ENCODE peak calls at places on chromosome 4, in six cellular contexts. One of them, this sample, is unnamed. For H3K4me1, the result is how much of the 10 kb centered on the place peaks cover.

GRCh38 chr4:21948347-21949072 is at the start of gene KCNIP4:
- DNase-seq in naive thymus-derived CD4-positive, alpha-beta T cell: no peak
- DNase-seq in effector memory CD4-positive, alpha-beta T cell: no peak
- DNase-seq in spleen: peak
- DNase-seq in CD8-positive, alpha-beta T cell: no peak
- DNase-seq in endothelial cell of umbilical vein: no peak
- DNase-seq in this sample: no peak

GRCh38 chr4:57435300-57435699 is 325.1 kb upstream of the IGFBP7 start:
- DNase-seq in endothelial cell of umbilical vein: no peak
- DNase-seq in spleen: no peak
- DNase-seq in naive thymus-derived CD4-positive, alpha-beta T cell: no peak
- DNase-seq in effector memory CD4-positive, alpha-beta T cell: no peak
- DNase-seq in CD8-positive, alpha-beta T cell: no peak
- DNase-seq in this sample: no peak

GRCh38 chr4:108030332-108030731 is 40.6 kb downstream of the HADH start:
- DNase-seq in naive thymus-derived CD4-positive, alpha-beta T cell: peak
- DNase-seq in endothelial cell of umbilical vein: peak
- DNase-seq in spleen: no peak
- DNase-seq in CD8-positive, alpha-beta T cell: peak
- DNase-seq in effector memory CD4-positive, alpha-beta T cell: peak
- DNase-seq in this sample: no peak

GRCh38 chr4:132982151-132982550 is 166.9 kb upstream of the PCDH10 start:
- DNase-seq in spleen: no peak
- DNase-seq in naive thymus-derived CD4-positive, alpha-beta T cell: no peak
- DNase-seq in endothelial cell of umbilical vein: peak
- DNase-seq in effector memory CD4-positive, alpha-beta T cell: no peak
- DNase-seq in CD8-positive, alpha-beta T cell: no peak
- DNase-seq in this sample: no peak

GRCh38 chr4:11843927-11844326 is 415.2 kb upstream of the HS3ST1 start:
- DNase-seq in effector memory CD4-positive, alpha-beta T cell: no peak
- DNase-seq in CD8-positive, alpha-beta T cell: no peak
- DNase-seq in naive thymus-derived CD4-positive, alpha-beta T cell: no peak
- DNase-seq in spleen: no peak
- DNase-seq in endothelial cell of umbilical vein: no peak
- DNase-seq in this sample: no peak

GRCh38 chr4:56261027-56261426 is 126.3 kb downstream of the AASDH start:
- DNase-seq in spleen: no peak
- DNase-seq in CD8-positive, alpha-beta T cell: no peak
- DNase-seq in endothelial cell of umbilical vein: no peak
- DNase-seq in naive thymus-derived CD4-positive, alpha-beta T cell: no peak
- DNase-seq in effector memory CD4-positive, alpha-beta T cell: no peak
- DNase-seq in this sample: no peak

GRCh38 chr4:154611833-154612232 is 623 bp downstream of the FGG start:
- DNase-seq in spleen: no peak
- DNase-seq in endothelial cell of umbilical vein: no peak
- DNase-seq in naive thymus-derived CD4-positive, alpha-beta T cell: no peak
- DNase-seq in CD8-positive, alpha-beta T cell: no peak
- DNase-seq in effector memory CD4-positive, alpha-beta T cell: no peak
- DNase-seq in this sample: no peak

GRCh38 chr4:150173854-150174398 is 95.7 kb downstream of the DCLK2 start:
- DNase-seq in endothelial cell of umbilical vein: peak
- DNase-seq in naive thymus-derived CD4-positive, alpha-beta T cell: no peak
- DNase-seq in spleen: no peak
- DNase-seq in CD8-positive, alpha-beta T cell: no peak
- DNase-seq in effector memory CD4-positive, alpha-beta T cell: no peak
- DNase-seq in this sample: no peak

GRCh38 chr4:107034091-107034698 is 1.9 kb downstream of the DKK2 start:
- DNase-seq in effector memory CD4-positive, alpha-beta T cell: no peak
- DNase-seq in spleen: peak
- DNase-seq in CD8-positive, alpha-beta T cell: no peak
- DNase-seq in endothelial cell of umbilical vein: peak
- DNase-seq in naive thymus-derived CD4-positive, alpha-beta T cell: no peak
- DNase-seq in this sample: no peak

GRCh38 chr4:122458625-122459024 is 2.1 kb upstream of the IL2 start:
- DNase-seq in naive thymus-derived CD4-positive, alpha-beta T cell: no peak
- DNase-seq in endothelial cell of umbilical vein: peak
- DNase-seq in CD8-positive, alpha-beta T cell: peak
- DNase-seq in effector memory CD4-positive, alpha-beta T cell: peak
- DNase-seq in spleen: no peak
- DNase-seq in this sample: no peak

GRCh38 chr4:100511906-100512305 is 5.9 kb downstream of the EMCN start:
- DNase-seq in CD8-positive, alpha-beta T cell: no peak
- DNase-seq in naive thymus-derived CD4-positive, alpha-beta T cell: no peak
- DNase-seq in effector memory CD4-positive, alpha-beta T cell: no peak
- DNase-seq in endothelial cell of umbilical vein: peak
- DNase-seq in spleen: no peak
- DNase-seq in this sample: no peak

GRCh38 chr4:138492178-138492577 is 250.0 kb upstream of the SLC7A11 start:
- DNase-seq in naive thymus-derived CD4-positive, alpha-beta T cell: no peak
- DNase-seq in CD8-positive, alpha-beta T cell: no peak
- DNase-seq in spleen: no peak
- DNase-seq in effector memory CD4-positive, alpha-beta T cell: no peak
- DNase-seq in endothelial cell of umbilical vein: no peak
- DNase-seq in this sample: no peak

GRCh38 chr4:123127218-123127617 is 204.8 kb upstream of the NUDT6 start:
- DNase-seq in endothelial cell of umbilical vein: peak
- DNase-seq in effector memory CD4-positive, alpha-beta T cell: no peak
- DNase-seq in CD8-positive, alpha-beta T cell: no peak
- DNase-seq in naive thymus-derived CD4-positive, alpha-beta T cell: no peak
- DNase-seq in spleen: no peak
- DNase-seq in this sample: no peak

GRCh38 chr4:27616166-27616565 is 755.5 kb downstream of the STIM2 start:
- DNase-seq in naive thymus-derived CD4-positive, alpha-beta T cell: no peak
- DNase-seq in endothelial cell of umbilical vein: no peak
- DNase-seq in CD8-positive, alpha-beta T cell: no peak
- DNase-seq in effector memory CD4-positive, alpha-beta T cell: no peak
- DNase-seq in spleen: no peak
- DNase-seq in this sample: no peak

GRCh38 chr4:24472514-24473308 is 111.6 kb downstream of the DHX15 start:
- DNase-seq in endothelial cell of umbilical vein: peak
- DNase-seq in effector memory CD4-positive, alpha-beta T cell: peak
- DNase-seq in naive thymus-derived CD4-positive, alpha-beta T cell: peak
- DNase-seq in CD8-positive, alpha-beta T cell: peak
- DNase-seq in spleen: peak
- DNase-seq in this sample: peak

GRCh38 chr4:4477391-4477790 is 64.5 kb downstream of the STX18 start:
- DNase-seq in spleen: no peak
- DNase-seq in naive thymus-derived CD4-positive, alpha-beta T cell: no peak
- DNase-seq in CD8-positive, alpha-beta T cell: no peak
- DNase-seq in endothelial cell of umbilical vein: peak
- DNase-seq in effector memory CD4-positive, alpha-beta T cell: no peak
- DNase-seq in this sample: no peak

GRCh38 chr4:152936446-152937279 is 540 bp downstream of the FHDC1 start:
- DNase-seq in CD8-positive, alpha-beta T cell: no peak
- DNase-seq in spleen: peak
- DNase-seq in effector memory CD4-positive, alpha-beta T cell: no peak
- DNase-seq in naive thymus-derived CD4-positive, alpha-beta T cell: no peak
- DNase-seq in endothelial cell of umbilical vein: peak
- DNase-seq in this sample: no peak

GRCh38 chr4:35538807-35539206 is 705.5 kb downstream of the ARAP2 start:
- DNase-seq in endothelial cell of umbilical vein: no peak
- DNase-seq in spleen: no peak
- DNase-seq in CD8-positive, alpha-beta T cell: no peak
- DNase-seq in naive thymus-derived CD4-positive, alpha-beta T cell: no peak
- DNase-seq in effector memory CD4-positive, alpha-beta T cell: no peak
- DNase-seq in this sample: no peak

GRCh38 chr4:140229881-140230280 is 75.9 kb upstream of the MAML3 start:
- DNase-seq in endothelial cell of umbilical vein: no peak
- DNase-seq in naive thymus-derived CD4-positive, alpha-beta T cell: no peak
- DNase-seq in CD8-positive, alpha-beta T cell: no peak
- DNase-seq in effector memory CD4-positive, alpha-beta T cell: no peak
- DNase-seq in spleen: no peak
- DNase-seq in this sample: no peak

GRCh38 chr4:140237616-140238352 is 83.8 kb upstream of the MAML3 start:
- DNase-seq in endothelial cell of umbilical vein: peak
- DNase-seq in spleen: peak
- DNase-seq in naive thymus-derived CD4-positive, alpha-beta T cell: no peak
- DNase-seq in CD8-positive, alpha-beta T cell: no peak
- DNase-seq in effector memory CD4-positive, alpha-beta T cell: no peak
- DNase-seq in this sample: peak

GRCh38 chr4:140236649-140237160 is 82.7 kb upstream of the MAML3 start:
- DNase-seq in endothelial cell of umbilical vein: no peak
- DNase-seq in spleen: no peak
- DNase-seq in naive thymus-derived CD4-positive, alpha-beta T cell: no peak
- DNase-seq in CD8-positive, alpha-beta T cell: no peak
- DNase-seq in effector memory CD4-positive, alpha-beta T cell: no peak
- DNase-seq in this sample: no peak

GRCh38 chr4:140234697-140235060 is 80.7 kb upstream of the MAML3 start:
- DNase-seq in spleen: no peak
- DNase-seq in CD8-positive, alpha-beta T cell: no peak
- DNase-seq in endothelial cell of umbilical vein: no peak
- DNase-seq in effector memory CD4-positive, alpha-beta T cell: no peak
- DNase-seq in naive thymus-derived CD4-positive, alpha-beta T cell: no peak
- DNase-seq in this sample: no peak

DNA sequence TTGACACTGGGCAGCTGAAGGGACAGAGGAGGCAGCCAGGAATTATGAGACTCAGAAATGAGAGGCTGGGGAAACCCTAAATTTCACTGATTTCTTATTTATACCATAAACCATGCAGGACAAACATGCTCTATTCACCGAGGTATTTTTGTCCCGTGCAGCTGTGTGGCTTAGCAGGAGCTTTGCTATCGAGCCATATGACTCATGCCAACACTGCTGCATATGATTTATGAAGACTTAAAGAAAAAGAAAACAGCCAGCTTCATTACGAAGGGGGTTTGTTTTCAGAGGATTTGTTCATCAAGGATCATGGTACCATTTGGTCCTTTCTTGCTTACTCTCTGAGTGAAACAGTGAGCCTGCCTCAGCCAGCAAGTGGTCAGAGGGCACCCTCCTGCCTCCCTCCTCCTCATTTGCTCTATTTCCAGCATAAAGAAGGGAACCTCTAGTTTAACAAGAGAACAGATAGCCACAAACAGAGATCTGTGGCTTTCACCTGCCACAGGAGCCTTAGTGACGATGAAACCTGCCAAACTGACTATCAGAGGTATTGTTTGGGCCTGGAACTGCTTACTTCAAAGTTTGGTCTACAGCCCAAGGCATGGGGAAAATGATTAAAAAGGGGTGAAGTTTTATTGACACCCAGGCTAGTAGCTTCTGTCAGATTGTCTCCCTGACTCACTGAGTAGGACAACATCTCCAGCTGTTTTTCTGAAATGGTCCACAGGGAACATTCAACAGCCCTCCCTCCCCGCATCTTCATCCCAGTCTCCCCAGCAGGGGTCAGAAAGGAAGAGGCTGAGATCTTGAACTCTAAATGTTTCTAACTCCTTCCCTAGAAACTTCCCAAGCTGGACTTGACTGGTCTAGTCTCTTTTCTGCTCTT is 80.1 kb upstream of the MAML3 start:
- DNase-seq in endothelial cell of umbilical vein: peak
- DNase-seq in CD8-positive, alpha-beta T cell: no peak
- DNase-seq in spleen: no peak
- DNase-seq in naive thymus-derived CD4-positive, alpha-beta T cell: no peak
- DNase-seq in effector memory CD4-positive, alpha-beta T cell: no peak
- DNase-seq in this sample: no peak
- H3K27ac ChIP-seq in endothelial cell of umbilical vein: peak
- H3K27ac ChIP-seq in CD8-positive, alpha-beta T cell: no peak
- H3K27ac ChIP-seq in spleen: no peak
- H3K27ac ChIP-seq in naive thymus-derived CD4-positive, alpha-beta T cell: no peak
- H3K27ac ChIP-seq in effector memory CD4-positive, alpha-beta T cell: no peak
- H3K27ac ChIP-seq in this sample: no peak

DNA sequence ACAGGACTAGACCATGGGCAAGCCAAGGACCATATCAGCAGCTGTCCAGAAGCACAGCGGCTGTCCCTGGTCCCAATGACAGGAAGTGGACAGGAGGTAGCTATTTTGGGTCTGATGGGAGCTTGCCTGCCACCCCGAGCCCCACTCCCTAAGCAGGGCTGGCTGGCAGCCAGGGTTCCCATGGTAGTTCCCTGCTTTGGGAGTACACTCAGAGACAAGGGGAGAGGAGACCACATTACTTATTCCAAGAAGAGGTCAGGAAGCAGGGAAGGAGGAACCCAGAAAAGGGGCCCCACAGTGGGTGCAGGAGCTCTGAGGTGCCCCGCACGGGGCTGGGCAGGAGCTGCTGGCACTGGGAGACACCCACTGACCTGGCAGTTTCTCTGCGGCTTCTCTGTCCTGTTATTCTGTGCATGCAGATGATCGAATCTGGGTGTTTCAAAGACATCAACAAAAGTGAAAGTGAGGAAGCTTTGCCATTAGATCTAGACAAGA is 36.3 kb downstream of the HTT-AS start:
- DNase-seq in spleen: peak
- DNase-seq in naive thymus-derived CD4-positive, alpha-beta T cell: no peak
- DNase-seq in CD8-positive, alpha-beta T cell: no peak
- DNase-seq in endothelial cell of umbilical vein: no peak
- DNase-seq in effector memory CD4-positive, alpha-beta T cell: no peak
- DNase-seq in this sample: peak
- H3K4me1 ChIP-seq in spleen: half or more
- H3K4me1 ChIP-seq in naive thymus-derived CD4-positive, alpha-beta T cell: under half
- H3K4me1 ChIP-seq in CD8-positive, alpha-beta T cell: under half
- H3K4me1 ChIP-seq in endothelial cell of umbilical vein: under half
- H3K4me1 ChIP-seq in effector memory CD4-positive, alpha-beta T cell: under half
- H3K4me1 ChIP-seq in this sample: under half

DNA sequence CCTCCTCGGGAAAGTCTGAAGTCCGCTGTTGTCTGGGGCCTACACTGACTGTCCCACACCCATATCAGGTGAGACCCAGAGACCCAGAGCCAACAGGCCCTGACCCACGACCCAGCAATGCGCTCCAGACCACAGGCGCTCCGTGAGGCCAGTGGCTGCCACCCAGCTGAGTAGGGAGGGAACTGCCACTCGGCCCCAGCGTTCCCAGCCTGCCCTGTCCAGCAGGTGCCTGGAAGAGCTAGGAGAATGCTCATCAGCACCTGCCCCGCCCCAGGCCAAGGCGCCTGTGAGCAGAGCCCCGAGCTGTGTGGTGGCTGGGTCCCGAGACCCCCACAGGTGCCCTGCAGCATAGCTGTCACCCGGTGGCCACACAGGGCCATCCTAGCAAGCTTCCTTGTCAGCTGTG is 2.7 kb downstream of the SPON2 start:
- DNase-seq in endothelial cell of umbilical vein: no peak
- DNase-seq in naive thymus-derived CD4-positive, alpha-beta T cell: no peak
- DNase-seq in effector memory CD4-positive, alpha-beta T cell: no peak
- DNase-seq in spleen: peak
- DNase-seq in CD8-positive, alpha-beta T cell: no peak
- DNase-seq in this sample: no peak
- H3K27ac ChIP-seq in endothelial cell of umbilical vein: no peak
- H3K27ac ChIP-seq in naive thymus-derived CD4-positive, alpha-beta T cell: no peak
- H3K27ac ChIP-seq in effector memory CD4-positive, alpha-beta T cell: no peak
- H3K27ac ChIP-seq in spleen: no peak
- H3K27ac ChIP-seq in CD8-positive, alpha-beta T cell: no peak
- H3K27ac ChIP-seq in this sample: no peak

GRCh38 chr4:83195280-83195679 is 80.8 kb upstream of the PLAC8 start:
- DNase-seq in effector memory CD4-positive, alpha-beta T cell: no peak
- DNase-seq in spleen: no peak
- DNase-seq in CD8-positive, alpha-beta T cell: no peak
- DNase-seq in naive thymus-derived CD4-positive, alpha-beta T cell: no peak
- DNase-seq in endothelial cell of umbilical vein: no peak
- DNase-seq in this sample: no peak
- H3K4me1 ChIP-seq in effector memory CD4-positive, alpha-beta T cell: under half
- H3K4me1 ChIP-seq in spleen: half or more
- H3K4me1 ChIP-seq in CD8-positive, alpha-beta T cell: under half
- H3K4me1 ChIP-seq in naive thymus-derived CD4-positive, alpha-beta T cell: under half
- H3K4me1 ChIP-seq in endothelial cell of umbilical vein: under half
- H3K4me1 ChIP-seq in this sample: under half

DNA sequence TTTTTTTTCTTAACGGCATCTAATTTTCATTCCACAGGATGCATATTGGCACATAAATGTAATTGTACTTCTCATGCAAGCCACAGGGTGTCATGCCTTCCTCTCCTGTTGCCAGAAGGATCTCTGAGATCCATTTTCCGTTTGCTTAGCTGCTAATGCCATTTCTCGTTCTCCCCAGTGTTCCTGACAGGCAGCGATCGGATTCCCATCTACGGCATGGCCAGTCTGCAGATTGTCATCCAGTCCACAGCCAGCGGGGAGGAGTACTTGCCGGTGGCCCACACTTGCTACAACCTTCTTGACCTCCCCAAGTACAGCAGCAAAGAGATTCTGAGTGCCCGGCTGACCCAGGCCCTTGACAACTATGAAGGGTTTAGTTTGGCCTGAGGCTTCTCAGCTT is 8.9 kb upstream of the NAP1L5 start:
- DNase-seq in naive thymus-derived CD4-positive, alpha-beta T cell: no peak
- DNase-seq in endothelial cell of umbilical vein: peak
- DNase-seq in effector memory CD4-positive, alpha-beta T cell: no peak
- DNase-seq in CD8-positive, alpha-beta T cell: no peak
- DNase-seq in spleen: no peak
- DNase-seq in this sample: no peak
- H3K27ac ChIP-seq in naive thymus-derived CD4-positive, alpha-beta T cell: no peak
- H3K27ac ChIP-seq in endothelial cell of umbilical vein: no peak
- H3K27ac ChIP-seq in effector memory CD4-positive, alpha-beta T cell: no peak
- H3K27ac ChIP-seq in CD8-positive, alpha-beta T cell: no peak
- H3K27ac ChIP-seq in spleen: no peak
- H3K27ac ChIP-seq in this sample: peak

This sample was measured in ascending aorta.